ENCODE peak calls at places on chromosomes 16 and 17, in ten cellular contexts. M is T follicular helper cell, E is activated T-helper 1 cell treated with Interleukin-2 at 50 U/mL for 16 hours, P is upper lobe of right lung, Y is breast epithelium, U is dorsolateral prefrontal cortex, W is A549, B is B cell, G is MV-4-11, L is skeletal muscle cell. V is an unnamed sample.

GRCh38 chr17:49969794-49970389 is 902 bp downstream of the DLX4 start:
- DNase-seq in B (peak; percentile 31), Y (no peak), G (no peak), W (no peak), L (no peak), E (no peak), U (no peak), P (no peak), M (no peak), V (no peak)

GRCh38 chr17:73705594-73705993 is 61.3 kb upstream of the SDK2 start:
- DNase-seq in W (peak; percentile 28), Y (no peak), B (no peak), U (no peak), P (no peak), M (no peak), E (no peak), L (no peak), G (no peak), V (peak; percentile 83)

GRCh38 chr17:76641501-76641900 is 2.1 kb downstream of the ST6GALNAC1 start:
- DNase-seq in U (no peak), M (no peak), E (no peak), Y (no peak), P (no peak), W (peak; percentile 71), L (no peak), B (no peak), G (no peak), V (no peak)

GRCh38 chr17:46003907-46004748 is 5.1 kb downstream of the STH start:
- DNase-seq in P (no peak), W (no peak), L (no peak), U (peak; percentile 78), M (no peak), E (no peak), G (no peak), Y (peak; percentile 63), B (no peak), V (peak; percentile 83)

GRCh38 chr17:13306310-13306962 is 288.6 kb upstream of the ELAC2 start:
- DNase-seq in E (no peak), W (peak; percentile 34), Y (no peak), B (no peak), P (no peak), M (no peak), G (peak; percentile 95), L (peak; percentile 53), U (no peak), V (peak; percentile 60)

GRCh38 chr17:692116-692515 is 22.5 kb downstream of the VPS53 start:
- DNase-seq in B (no peak), E (no peak), G (no peak), W (no peak), U (no peak), P (no peak), M (no peak), Y (no peak), L (peak; percentile 22), V (no peak)

GRCh38 chr16:48596326-48596725 is 13.7 kb downstream of the N4BP1 start:
- DNase-seq in U (no peak), E (no peak), M (no peak), G (no peak), L (no peak), Y (no peak), B (no peak), P (no peak), W (no peak), V (no peak)

GRCh38 chr17:47726796-47727703 is 6.0 kb upstream of the TBX21 start:
- DNase-seq in G (no peak), P (no peak), W (no peak), B (no peak), Y (no peak), E (no peak), U (no peak), L (no peak), M (no peak), V (peak; percentile 68)

GRCh38 chr16:86457621-86458456 is 52.5 kb upstream of the FOXF1 start:
- DNase-seq in G (no peak), U (no peak), E (no peak), M (no peak), P (no peak), L (peak; percentile 90), Y (no peak), B (no peak), W (no peak), V (no peak)

GRCh38 chr17:64019486-64020067 is 856 bp downstream of the ICAM2 start:
- DNase-seq in Y (no peak), L (no peak), B (no peak), G (no peak), M (no peak), E (no peak), P (no peak), U (no peak), W (no peak), V (no peak)

GRCh38 chr17:41329279-41329925 is 13.9 kb upstream of the KRTAP17-1 start:
- DNase-seq in B (peak; percentile 34), E (no peak), M (no peak), P (peak; percentile 73), Y (no peak), L (no peak), W (peak; percentile 79), G (peak; percentile 5), U (no peak), V (peak; percentile 70)

GRCh38 chr16:17334096-17334495 is 136.7 kb downstream of the XYLT1 start:
- DNase-seq in L (peak; percentile 83), E (no peak), W (no peak), G (peak; percentile 73), U (no peak), M (no peak), P (no peak), Y (no peak), B (no peak), V (no peak)

GRCh38 chr16:49019826-49020401 is 261.7 kb downstream of the CBLN1 start:
- DNase-seq in M (no peak), Y (no peak), U (no peak), E (no peak), L (no peak), B (no peak), P (no peak), W (no peak), G (no peak), V (no peak)

GRCh38 chr16:57380671-57381462 is 8.6 kb downstream of the CX3CL1 start:
- DNase-seq in P (no peak), G (peak; percentile 35), L (no peak), U (no peak), E (no peak), B (no peak), Y (no peak), W (no peak), M (no peak), V (no peak)

GRCh38 chr16:3086596-3087242 is 12.4 kb downstream of the ZSCAN10 start:
- DNase-seq in U (no peak), P (no peak), M (no peak), W (no peak), G (peak; percentile 60), B (no peak), Y (no peak), L (no peak), E (no peak), V (no peak)

GRCh38 chr16:86224126-86224525 is 286.2 kb upstream of the FOXF1 start:
- DNase-seq in G (no peak), Y (peak; percentile 19), L (no peak), M (no peak), W (no peak), E (no peak), B (no peak), U (no peak), P (no peak), V (no peak)

GRCh38 chr16:61295311-61295710 is 740.9 kb downstream of the CDH8 start:
- DNase-seq in L (no peak), W (no peak), M (no peak), E (no peak), B (no peak), G (no peak), P (no peak), Y (no peak), U (no peak), V (no peak)

GRCh38 chr16:28549301-28549899 is 4.3 kb upstream of the SGF29 start:
- DNase-seq in G (peak; percentile 75), L (no peak), E (no peak), P (no peak), M (no peak), W (peak; percentile 45), B (peak; percentile 24), Y (no peak), U (no peak), V (peak; percentile 41)

GRCh38 chr17:64455993-64456885 is 7.3 kb downstream of the MILR1 start:
- DNase-seq in B (peak; percentile 57), G (peak; percentile 98), W (no peak), E (no peak), U (no peak), M (no peak), P (no peak), Y (no peak), L (no peak), V (no peak)

GRCh38 chr16:49970818-49971431 is 54.1 kb upstream of the CNEP1R1 start:
- DNase-seq in Y (no peak), M (no peak), W (no peak), P (no peak), G (no peak), E (no peak), U (no peak), L (no peak), B (no peak), V (no peak)

GRCh38 chr17:80036715-80037477 is 454 bp downstream of the CCDC40 start:
- DNase-seq in L (no peak), P (peak; percentile 71), Y (no peak), E (no peak), G (no peak), B (no peak), U (no peak), M (peak; percentile 23), W (peak; percentile 63), V (peak; percentile 92)

GRCh38 chr16:68756250-68757051 is 19.4 kb downstream of the CDH1 start:
- DNase-seq in M (no peak), P (peak; percentile 81), E (no peak), U (no peak), B (peak; percentile 36), Y (peak; percentile 61), W (no peak), L (no peak), G (no peak), V (no peak)

GRCh38 chr16:74743045-74743667 is 31.5 kb downstream of the FA2H start:
- DNase-seq in Y (no peak), P (no peak), W (peak; percentile 72), L (no peak), G (no peak), M (no peak), E (no peak), U (no peak), B (no peak), V (no peak)

GRCh38 chr17:76569607-76570279 is 15.9 kb downstream of the ST6GALNAC2 start:
- DNase-seq in G (no peak), L (no peak), U (peak; percentile 44), P (no peak), E (no peak), Y (peak; percentile 75), W (no peak), B (no peak), M (no peak), V (peak; percentile 41)

GRCh38 chr17:66255527-66255971 is 26.3 kb upstream of the APOH start:
- DNase-seq in L (no peak), B (no peak), Y (no peak), M (no peak), W (no peak), G (no peak), E (no peak), P (no peak), U (no peak), V (no peak)

GRCh38 chr17:74971069-74971841 is 1.3 kb downstream of the HID1 start:
- DNase-seq in B (no peak), L (no peak), M (no peak), E (no peak), U (no peak), W (no peak), G (no peak), Y (no peak), P (no peak), V (peak; percentile 91)

GRCh38 chr16:11613381-11614303 is 26.9 kb upstream of the LITAF start:
- DNase-seq in G (peak; percentile 92), M (no peak), L (no peak), E (no peak), U (no peak), Y (no peak), B (peak; percentile 68), P (peak; percentile 84), W (no peak), V (no peak)

GRCh38 chr17:39213852-39214251 is 11.9 kb downstream of the STAC2 start:
- DNase-seq in G (no peak), W (peak; percentile 76), L (no peak), E (no peak), B (no peak), Y (peak; percentile 64), U (no peak), P (peak; percentile 84), M (no peak), V (no peak)

V was measured in SK-N-SH.